ENCODE peak calls at places on chromosomes 12 and 14, in four cellular contexts. Y is neuronal stem cell, K is endothelial cell, E is GM19239. W is an unnamed sample.

GRCh38 chr14:75059642-75060041 is 4.2 kb downstream of the ACYP1 start:
- DNase-seq in Y (no peak), K (no peak), E (no peak), W (no peak)

GRCh38 chr12:109729837-109730200 is 16.2 kb downstream of the FAM222A start:
- DNase-seq in Y (no peak), K (no peak), E (no peak), W (no peak)

GRCh38 chr12:92784795-92785562 is 82.2 kb downstream of the PLEKHG7 start:
- DNase-seq in Y (peak; percentile 48), K (peak; percentile 25), E (peak; percentile 35), W (peak; percentile 5)

GRCh38 chr14:76920572-76921175 is 94.5 kb downstream of the LRRC74A start:
- DNase-seq in Y (no peak), K (no peak), E (no peak), W (no peak)

GRCh38 chr14:23403139-23403438 is 5.0 kb downstream of the MYH6 start:
- DNase-seq in Y (no peak), K (no peak), E (no peak), W (no peak)

GRCh38 chr12:5456906-5457305 is 25.0 kb downstream of the NTF3 start:
- DNase-seq in Y (no peak), K (peak; percentile 16), E (no peak), W (no peak)

GRCh38 chr12:95733156-95733825 is 57.3 kb downstream of the NTN4 start:
- DNase-seq in Y (no peak), K (no peak), E (no peak), W (no peak)

GRCh38 chr12:117192057-117192456 is 1.8 kb upstream of the FBXO21 start:
- DNase-seq in Y (no peak), K (no peak), E (no peak), W (no peak)

GRCh38 chr14:37469650-37470049 is 125.4 kb downstream of the FOXA1 start:
- DNase-seq in Y (no peak), K (no peak), E (no peak), W (no peak)